ENCODE peak calls at places on chromosomes 7 and 10, in four cellular contexts. R is H1, Y is K562, J is GM12878. Q is an unnamed sample.

GRCh38 chr7:47000561-47000960 is 581.4 kb downstream of the TNS3 start:
- DNase-seq in Y (no peak), J (no peak), R (no peak), Q (no peak)

GRCh38 chr10:91343010-91343409 is 67.1 kb upstream of the HECTD2 start:
- DNase-seq in Y (no peak), R (no peak), J (no peak), Q (no peak)

GRCh38 chr7:41885748-41886147 is 182.9 kb upstream of the INHBA start:
- DNase-seq in R (no peak), Y (no peak), J (no peak), Q (no peak)

GRCh38 chr7:80488406-80488805 is 23.5 kb downstream of the GNAT3 start:
- DNase-seq in R (no peak), J (no peak), Y (no peak), Q (no peak)

GRCh38 chr7:12403287-12404181 is at the start of gene VWDE:
- DNase-seq in R (no peak), Y (peak; percentile 89), J (no peak), Q (peak; percentile 80)

GRCh38 chr10:18658992-18659783 is at the start of gene ARL5B:
- DNase-seq in R (peak; percentile 84), J (peak; percentile 92), Y (peak; percentile 95), Q (peak; percentile 94)

GRCh38 chr7:77565917-77566316 is 28.8 kb downstream of the PTPN12 start:
- DNase-seq in J (no peak), R (no peak), Y (no peak), Q (no peak)

GRCh38 chr10:122829454-122829853 is 16.2 kb downstream of the CUZD1 start:
- DNase-seq in R (no peak), Y (no peak), J (no peak), Q (no peak)

GRCh38 chr10:79027147-79028055 is 41.4 kb upstream of the ZMIZ1 start:
- DNase-seq in J (no peak), Y (peak; percentile 82), R (no peak), Q (no peak)

GRCh38 chr7:41501016-41501415 is 201.9 kb downstream of the INHBA start:
- DNase-seq in R (no peak), J (no peak), Y (no peak), Q (no peak)

GRCh38 chr7:28358423-28358868 is 53.9 kb upstream of the CREB5 start:
- DNase-seq in R (peak; percentile 65), J (no peak), Y (no peak), Q (peak; percentile 59)

GRCh38 chr7:13024323-13024722 is 336.9 kb downstream of the ARL4A start:
- DNase-seq in R (no peak), Y (no peak), J (no peak), Q (no peak)

GRCh38 chr7:28136885-28137284 is 43.7 kb downstream of the JAZF1 start:
- DNase-seq in Y (no peak), R (no peak), J (no peak), Q (no peak)

GRCh38 chr10:103584216-103585010 is 90.9 kb downstream of the NEURL1 start:
- DNase-seq in J (no peak), Y (no peak), R (no peak), Q (no peak)

GRCh38 chr10:29130190-29130673 is 158.6 kb upstream of the LYZL1 start:
- DNase-seq in R (no peak), Y (peak; percentile 34), J (no peak), Q (peak; percentile 49)

GRCh38 chr7:94971051-94971867 is 63.9 kb downstream of the PPP1R9A start:
- DNase-seq in Y (no peak), R (no peak), J (no peak), Q (no peak)

GRCh38 chr7:74083928-74084721 is 521 bp downstream of the LIMK1 start:
- DNase-seq in J (no peak), Y (peak; percentile 74), R (no peak), Q (no peak)

GRCh38 chr7:30596721-30597120 is 2.0 kb downstream of the GARS1 start:
- DNase-seq in J (no peak), Y (no peak), R (no peak), Q (no peak)
- H3K4me3 ChIP-seq in J (peak overlapping the region; percentile 96), Y (peak overlapping the region; percentile 96), R (peak overlapping the region; percentile 98), Q (peak overlapping the region; percentile 98)

GRCh38 chr10:89129850-89130396 is 77.2 kb downstream of the CH25H start:
- DNase-seq in R (no peak), J (no peak), Y (no peak), Q (no peak)
- TF ChIP-seq SIN3A in R (no peak), J (no peak), Y (no peak), Q (no peak)

DNA sequence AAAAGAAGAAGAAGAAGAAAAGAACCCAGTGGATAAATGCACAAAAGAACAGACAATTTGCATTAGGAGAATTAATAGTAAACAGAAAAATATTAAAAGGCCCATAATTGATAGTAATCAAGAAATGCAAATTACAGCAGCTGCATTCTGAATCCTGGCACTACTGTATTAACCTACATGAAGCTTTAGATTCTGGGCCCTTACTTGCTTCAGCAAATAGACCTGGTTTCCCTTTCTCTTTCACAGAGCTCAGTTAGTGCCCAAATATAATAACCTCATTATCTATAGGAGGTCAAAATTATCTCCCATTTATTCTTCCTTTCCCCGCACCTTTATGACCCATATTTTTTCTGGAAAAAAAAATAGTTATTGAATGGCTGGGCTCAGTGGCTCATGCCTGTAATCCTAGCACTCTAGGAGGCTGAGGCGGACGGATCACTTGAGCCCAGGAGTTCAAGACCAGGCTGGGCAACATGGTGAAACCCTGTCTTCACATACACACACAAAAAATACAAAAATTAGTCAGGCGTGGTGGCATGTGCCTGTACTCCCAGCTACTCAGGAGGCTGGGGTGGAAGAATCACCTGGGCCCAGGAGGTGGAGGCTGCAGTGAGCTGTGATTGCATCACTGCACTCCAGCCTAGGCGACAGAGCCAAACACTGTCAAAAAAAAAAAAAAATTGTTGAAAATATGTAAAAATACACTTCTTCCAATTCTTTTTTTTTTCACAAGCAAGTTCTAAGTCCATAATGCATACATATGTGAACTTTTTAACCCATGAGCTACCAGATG is 36.0 kb upstream of the PIK3AP1 start:
- DNase-seq in J (no peak), R (no peak), Y (no peak), Q (no peak)
- TF ChIP-seq EGR1 in J (no peak), R (no peak), Y (no peak), Q (no peak)

DNA sequence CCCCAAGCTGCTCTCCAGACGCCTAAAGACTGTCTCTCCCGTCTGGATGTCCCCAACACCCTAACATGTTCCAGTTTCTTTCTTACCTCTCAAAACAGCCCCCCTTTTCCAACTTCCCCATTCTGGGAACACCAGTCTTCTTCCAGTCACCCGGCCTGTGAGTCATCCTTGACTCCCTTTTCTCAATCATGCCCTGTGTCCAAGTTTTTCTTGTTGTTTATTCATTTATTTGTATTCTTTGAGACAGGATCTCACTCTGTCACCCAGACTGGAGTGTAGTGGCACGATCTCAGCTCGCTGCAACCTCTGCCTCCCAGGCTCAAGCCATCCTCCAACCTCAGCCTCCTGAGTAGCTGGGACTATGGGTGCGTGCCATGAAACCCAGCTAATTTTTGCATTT is 15.6 kb downstream of the SNX10 start:
- DNase-seq in Y (peak; percentile 28), J (no peak), R (no peak), Q (no peak)
- H3K4me3 ChIP-seq in Y (no peak overlapping the region), J (no peak overlapping the region), R (no peak overlapping the region), Q (no peak overlapping the region)

DNA sequence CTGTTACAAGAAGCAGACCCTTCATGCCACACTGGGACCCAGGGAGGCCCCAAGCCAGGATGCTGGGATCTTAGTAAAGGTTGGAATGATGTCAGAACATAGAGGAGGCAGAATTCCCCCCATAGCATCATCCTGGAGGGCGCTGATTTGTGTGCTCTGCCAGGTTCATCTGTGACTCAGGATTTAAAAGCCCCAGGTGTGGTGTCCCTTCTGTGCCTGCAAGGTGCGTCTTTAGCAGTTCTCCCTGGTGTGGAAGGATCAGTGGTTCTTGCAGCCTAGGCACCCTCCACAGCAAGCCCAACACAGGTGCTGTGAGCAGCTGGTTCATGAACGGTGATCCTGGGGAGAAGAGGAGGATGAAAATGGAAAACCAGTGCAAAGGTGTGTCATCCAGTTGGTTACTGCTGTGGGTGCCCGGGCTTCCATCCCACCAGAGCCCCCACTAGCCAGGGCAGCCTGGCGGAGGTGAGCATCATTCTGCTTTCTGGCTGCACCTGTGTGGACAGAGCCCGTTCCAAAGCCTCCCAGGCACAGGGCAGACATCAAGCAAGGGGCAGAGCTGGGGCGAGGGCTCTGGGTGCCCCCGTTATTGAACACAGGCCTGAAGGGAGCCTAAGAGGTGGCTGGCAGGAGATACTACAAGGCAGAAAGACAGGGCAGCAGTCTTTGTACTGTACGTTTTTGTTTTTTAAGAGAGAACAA is 49.5 kb downstream of the IKZF1 start:
- DNase-seq in R (no peak), Y (no peak), J (no peak), Q (no peak)
- TF ChIP-seq SIN3A in R (no peak), Y (no peak), J (no peak), Q (no peak)

GRCh38 chr10:89518876-89519842 is 16.2 kb downstream of the SLC16A12 start:
- DNase-seq in J (no peak), Y (no peak), R (no peak), Q (no peak)

GRCh38 chr10:89516149-89516832 is 19.1 kb downstream of the SLC16A12 start:
- DNase-seq in J (no peak), R (no peak), Y (no peak), Q (no peak)

GRCh38 chr10:89513206-89513605 is 22.2 kb downstream of the SLC16A12 start:
- DNase-seq in J (no peak), Y (no peak), R (no peak), Q (no peak)

GRCh38 chr10:89518108-89518507 is 17.3 kb downstream of the SLC16A12 start:
- DNase-seq in J (no peak), Y (no peak), R (no peak), Q (no peak)

GRCh38 chr10:89515031-89515841 is 20.2 kb downstream of the SLC16A12 start:
- DNase-seq in Y (no peak), J (no peak), R (no peak), Q (no peak)
- TF ChIP-seq EGR1 in Y (no peak), J (no peak), R (no peak), Q (no peak)

GRCh38 chr10:34102237-34102673 is 712.8 kb downstream of the PARD3 start:
- DNase-seq in J (no peak), R (no peak), Y (no peak), Q (no peak)
- H3K4me3 ChIP-seq in J (no peak overlapping the region), R (no peak overlapping the region), Y (no peak overlapping the region), Q (no peak overlapping the region)

GRCh38 chr10:124552877-124553276 is 91.3 kb downstream of the LHPP start:
- DNase-seq in R (no peak), J (no peak), Y (no peak), Q (no peak)

GRCh38 chr10:124551755-124552154 is 90.1 kb downstream of the LHPP start:
- DNase-seq in Y (no peak), J (no peak), R (no peak), Q (no peak)

GRCh38 chr10:124550305-124551034 is 88.8 kb downstream of the LHPP start:
- DNase-seq in J (no peak), R (no peak), Y (no peak), Q (no peak)

GRCh38 chr10:124554085-124554858 is 92.6 kb downstream of the LHPP start:
- DNase-seq in J (no peak), R (no peak), Y (peak; percentile 27), Q (no peak)

DNA sequence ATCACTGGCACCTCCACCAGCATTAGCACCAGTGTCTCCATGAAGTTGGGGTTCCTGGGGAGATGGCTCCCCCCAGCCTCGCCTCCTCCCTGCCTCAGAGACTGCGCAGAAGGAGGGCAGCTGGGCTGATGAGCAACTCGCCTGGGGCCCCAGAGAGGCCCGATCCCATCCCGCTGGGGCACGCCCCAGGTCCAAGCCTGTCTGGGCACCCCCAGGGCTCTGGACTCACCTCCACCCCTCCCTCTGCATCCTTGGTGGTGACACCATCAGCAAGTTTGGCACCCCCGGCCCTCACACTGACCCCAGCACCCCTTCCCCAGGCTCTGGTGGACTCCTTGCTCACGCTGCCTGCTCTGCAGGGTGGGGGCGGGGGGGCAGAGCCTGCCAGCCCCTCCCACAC is 89.5 kb downstream of the LHPP start:
- DNase-seq in R (no peak), Y (no peak), J (no peak), Q (no peak)
- TF ChIP-seq SIN3A in R (no peak), Y (no peak), J (no peak), Q (no peak)

GRCh38 chr7:140383954-140384713 is 14.2 kb downstream of the SLC37A3 start:
- DNase-seq in Y (no peak), R (no peak), J (no peak), Q (no peak)
- TF ChIP-seq EGR1 in Y (no peak), R (no peak), J (no peak), Q (no peak)